ENCODE peak calls at places on chromosomes 5 and 9, in seven cellular contexts. One of them, this sample, is unnamed.

GRCh38 chr5:40150896-40151295 is 528.8 kb upstream of the PTGER4 start:
- DNase-seq in K562: no peak
- DNase-seq in WTC11: no peak
- DNase-seq in HEK293T: no peak
- DNase-seq in HCT116: no peak
- DNase-seq in GM12878: no peak
- DNase-seq in H1: no peak
- DNase-seq in this sample: no peak

GRCh38 chr9:764105-764524 is 77.4 kb upstream of the DMRT1 start:
- DNase-seq in K562: peak; percentile 48
- DNase-seq in HEK293T: peak; percentile 23
- DNase-seq in WTC11: peak; percentile 75
- DNase-seq in GM12878: no peak
- DNase-seq in H1: peak; percentile 67
- DNase-seq in HCT116: peak; percentile 90
- DNase-seq in this sample: peak; percentile 75

GRCh38 chr5:150320048-150320555 is 17.4 kb upstream of the ARSI start:
- DNase-seq in GM12878: no peak
- DNase-seq in K562: no peak
- DNase-seq in HCT116: no peak
- DNase-seq in H1: no peak
- DNase-seq in WTC11: no peak
- DNase-seq in HEK293T: no peak
- DNase-seq in this sample: no peak

GRCh38 chr5:150361301-150361700 is 3.8 kb downstream of the TCOF1 start:
- DNase-seq in HCT116: no peak
- DNase-seq in H1: no peak
- DNase-seq in K562: no peak
- DNase-seq in GM12878: peak; percentile 41
- DNase-seq in WTC11: no peak
- DNase-seq in HEK293T: no peak
- DNase-seq in this sample: no peak

GRCh38 chr9:91991621-91992435 is 41.8 kb upstream of the ROR2 start:
- DNase-seq in K562: no peak
- DNase-seq in H1: no peak
- DNase-seq in HEK293T: no peak
- DNase-seq in HCT116: no peak
- DNase-seq in WTC11: no peak
- DNase-seq in GM12878: no peak
- DNase-seq in this sample: no peak

GRCh38 chr9:93132287-93132927 is 1.6 kb downstream of the NINJ1 start:
- DNase-seq in WTC11: no peak
- DNase-seq in HEK293T: no peak
- DNase-seq in GM12878: no peak
- DNase-seq in K562: peak; percentile 35
- DNase-seq in H1: no peak
- DNase-seq in HCT116: no peak
- DNase-seq in this sample: no peak

GRCh38 chr9:8859416-8859815 is 1059.8 kb upstream of the DMAC1 start:
- DNase-seq in H1: no peak
- DNase-seq in HEK293T: no peak
- DNase-seq in HCT116: no peak
- DNase-seq in WTC11: no peak
- DNase-seq in GM12878: no peak
- DNase-seq in K562: no peak
- DNase-seq in this sample: no peak

GRCh38 chr9:6781476-6781875 is 23.7 kb downstream of the KDM4C start:
- DNase-seq in WTC11: no peak
- DNase-seq in HCT116: no peak
- DNase-seq in HEK293T: no peak
- DNase-seq in K562: no peak
- DNase-seq in H1: no peak
- DNase-seq in GM12878: no peak
- DNase-seq in this sample: peak; percentile 93

GRCh38 chr9:95552814-95553546 is 36.2 kb upstream of the PTCH1 start:
- DNase-seq in HCT116: no peak
- DNase-seq in GM12878: no peak
- DNase-seq in HEK293T: no peak
- DNase-seq in K562: peak; percentile 32
- DNase-seq in H1: peak; percentile 73
- DNase-seq in WTC11: peak; percentile 52
- DNase-seq in this sample: no peak

GRCh38 chr9:133148351-133149129 is 15.2 kb downstream of the GBGT1 start:
- DNase-seq in GM12878: no peak
- DNase-seq in HCT116: no peak
- DNase-seq in H1: no peak
- DNase-seq in WTC11: no peak
- DNase-seq in K562: no peak
- DNase-seq in HEK293T: no peak
- DNase-seq in this sample: no peak

GRCh38 chr5:168324864-168325615 is 33.6 kb downstream of the WWC1 start:
- DNase-seq in WTC11: no peak
- DNase-seq in HCT116: peak; percentile 62
- DNase-seq in K562: no peak
- DNase-seq in H1: no peak
- DNase-seq in GM12878: no peak
- DNase-seq in HEK293T: no peak
- DNase-seq in this sample: peak; percentile 10

GRCh38 chr9:21153688-21154608 is 12.3 kb upstream of the IFNW1 start:
- DNase-seq in H1: no peak
- DNase-seq in HCT116: peak; percentile 51
- DNase-seq in GM12878: no peak
- DNase-seq in HEK293T: peak; percentile 55
- DNase-seq in K562: no peak
- DNase-seq in WTC11: no peak
- DNase-seq in this sample: no peak

GRCh38 chr5:42858031-42858643 is 46.4 kb upstream of the SELENOP start:
- DNase-seq in H1: no peak
- DNase-seq in WTC11: no peak
- DNase-seq in GM12878: no peak
- DNase-seq in HEK293T: no peak
- DNase-seq in K562: no peak
- DNase-seq in HCT116: no peak
- DNase-seq in this sample: no peak

GRCh38 chr9:81613002-81613750 is 76.2 kb downstream of the TLE1 start:
- DNase-seq in HCT116: no peak
- DNase-seq in GM12878: no peak
- DNase-seq in K562: no peak
- DNase-seq in WTC11: no peak
- DNase-seq in H1: no peak
- DNase-seq in HEK293T: no peak
- DNase-seq in this sample: no peak

GRCh38 chr9:75085640-75086039 is 2.3 kb downstream of the NMRK1 start:
- DNase-seq in WTC11: no peak
- DNase-seq in GM12878: no peak
- DNase-seq in HEK293T: no peak
- DNase-seq in K562: no peak
- DNase-seq in H1: no peak
- DNase-seq in HCT116: no peak
- DNase-seq in this sample: no peak

GRCh38 chr5:57176350-57176857 is 2.5 kb downstream of the GPBP1 start:
- DNase-seq in HCT116: no peak
- DNase-seq in K562: no peak
- DNase-seq in H1: no peak
- DNase-seq in GM12878: no peak
- DNase-seq in WTC11: no peak
- DNase-seq in HEK293T: no peak
- DNase-seq in this sample: no peak

GRCh38 chr5:16547200-16547842 is 69.5 kb downstream of the RETREG1 start:
- DNase-seq in HCT116: no peak
- DNase-seq in HEK293T: no peak
- DNase-seq in GM12878: no peak
- DNase-seq in WTC11: no peak
- DNase-seq in K562: no peak
- DNase-seq in H1: no peak
- DNase-seq in this sample: no peak

GRCh38 chr9:5892456-5893133 is 1.9 kb downstream of the MLANA start:
- DNase-seq in HEK293T: no peak
- DNase-seq in HCT116: no peak
- DNase-seq in H1: no peak
- DNase-seq in K562: no peak
- DNase-seq in WTC11: no peak
- DNase-seq in GM12878: no peak
- DNase-seq in this sample: no peak

GRCh38 chr9:119453980-119454379 is 84.7 kb upstream of the BRINP1 start:
- DNase-seq in K562: no peak
- DNase-seq in GM12878: no peak
- DNase-seq in HEK293T: no peak
- DNase-seq in WTC11: no peak
- DNase-seq in HCT116: no peak
- DNase-seq in H1: no peak
- DNase-seq in this sample: no peak

GRCh38 chr9:130406278-130406895 is 38.4 kb upstream of the ASS1 start:
- DNase-seq in H1: no peak
- DNase-seq in WTC11: no peak
- DNase-seq in K562: no peak
- DNase-seq in HEK293T: no peak
- DNase-seq in HCT116: no peak
- DNase-seq in GM12878: no peak
- DNase-seq in this sample: no peak

GRCh38 chr5:71924980-71925379 is 182.3 kb upstream of the MAP1B start:
- DNase-seq in K562: no peak
- DNase-seq in H1: no peak
- DNase-seq in GM12878: no peak
- DNase-seq in HCT116: no peak
- DNase-seq in WTC11: no peak
- DNase-seq in HEK293T: no peak
- DNase-seq in this sample: no peak
- TF ChIP-seq SP1 in K562: no peak
- TF ChIP-seq SP1 in H1: no peak
- TF ChIP-seq SP1 in GM12878: no peak
- TF ChIP-seq SP1 in HCT116: no peak
- TF ChIP-seq SP1 in WTC11: no peak
- TF ChIP-seq SP1 in HEK293T: no peak
- TF ChIP-seq SP1 in this sample: no peak

DNA sequence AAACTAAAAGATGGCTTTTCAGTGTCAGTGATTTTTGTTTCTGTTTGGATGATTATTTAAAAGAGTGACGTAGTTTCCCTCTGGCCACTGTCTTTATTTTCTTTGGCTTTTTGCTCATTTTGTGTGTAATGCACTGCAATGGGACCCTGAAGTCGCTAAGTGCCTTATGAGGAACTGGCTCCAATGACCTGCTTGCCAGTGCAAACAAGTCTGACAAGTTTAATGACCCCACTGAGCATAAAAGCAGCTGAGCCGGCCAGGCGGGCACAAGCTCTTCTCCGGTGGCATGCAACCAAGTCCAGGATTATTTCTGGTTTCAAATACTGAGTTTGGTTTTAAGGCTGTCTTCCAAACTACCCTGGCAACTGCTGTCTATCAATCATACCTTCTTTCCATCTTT is 15.6 kb upstream of the GNA14 start:
- DNase-seq in K562: no peak
- DNase-seq in HCT116: no peak
- DNase-seq in GM12878: no peak
- DNase-seq in H1: no peak
- DNase-seq in WTC11: no peak
- DNase-seq in HEK293T: no peak
- DNase-seq in this sample: no peak
- TF ChIP-seq SP1 in K562: no peak
- TF ChIP-seq SP1 in HCT116: no peak
- TF ChIP-seq SP1 in GM12878: no peak
- TF ChIP-seq SP1 in H1: no peak
- TF ChIP-seq SP1 in WTC11: no peak
- TF ChIP-seq SP1 in HEK293T: no peak
- TF ChIP-seq SP1 in this sample: no peak

GRCh38 chr5:474826-475661 is 32.1 kb downstream of the EXOC3 start:
- DNase-seq in H1: no peak
- DNase-seq in HEK293T: no peak
- DNase-seq in GM12878: no peak
- DNase-seq in K562: no peak
- DNase-seq in HCT116: no peak
- DNase-seq in WTC11: peak; percentile 24
- DNase-seq in this sample: no peak
- TF ChIP-seq SP1 in H1: no peak
- TF ChIP-seq SP1 in HEK293T: no peak
- TF ChIP-seq SP1 in GM12878: no peak
- TF ChIP-seq SP1 in K562: no peak
- TF ChIP-seq SP1 in HCT116: no peak
- TF ChIP-seq SP1 in WTC11: no peak
- TF ChIP-seq SP1 in this sample: no peak

GRCh38 chr5:112737472-112738179 is at the start of gene APC:
- DNase-seq in GM12878: peak; percentile 46
- DNase-seq in H1: peak; percentile 63
- DNase-seq in HCT116: peak; percentile 61
- DNase-seq in WTC11: peak; percentile 92
- DNase-seq in K562: peak; percentile 93
- DNase-seq in HEK293T: peak; percentile 86
- DNase-seq in this sample: peak; percentile 54

GRCh38 chr5:112737088-112737471 is 605 bp upstream of the APC start:
- DNase-seq in GM12878: no peak
- DNase-seq in K562: no peak
- DNase-seq in H1: no peak
- DNase-seq in HEK293T: no peak
- DNase-seq in HCT116: no peak
- DNase-seq in WTC11: no peak
- DNase-seq in this sample: no peak

GRCh38 chr5:112734597-112734996 is 3.1 kb upstream of the APC start:
- DNase-seq in K562: no peak
- DNase-seq in HEK293T: no peak
- DNase-seq in WTC11: no peak
- DNase-seq in H1: no peak
- DNase-seq in HCT116: no peak
- DNase-seq in GM12878: no peak
- DNase-seq in this sample: no peak

GRCh38 chr5:112735702-112736101 is 2.0 kb upstream of the APC start:
- DNase-seq in HEK293T: no peak
- DNase-seq in GM12878: no peak
- DNase-seq in HCT116: no peak
- DNase-seq in K562: no peak
- DNase-seq in WTC11: no peak
- DNase-seq in H1: no peak
- DNase-seq in this sample: no peak

DNA sequence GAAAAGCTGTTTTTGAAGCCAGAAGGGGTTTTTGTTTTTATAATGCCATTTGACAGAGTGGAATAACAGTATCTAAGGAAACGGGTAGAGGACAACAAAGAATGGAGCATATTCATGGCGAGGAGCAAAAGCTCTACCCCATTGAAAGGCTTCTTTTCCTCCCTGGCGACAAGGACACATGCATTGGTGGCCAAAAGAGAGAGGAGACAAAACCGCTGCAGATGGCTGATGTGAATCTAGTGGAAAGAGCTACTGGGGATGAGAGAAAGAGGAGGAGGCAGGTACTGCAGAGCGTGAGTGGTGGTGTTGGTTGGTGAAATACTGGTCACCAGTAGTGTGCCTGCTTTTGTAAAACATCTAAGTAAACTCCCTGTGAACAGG is 485 bp downstream of the APC start:
- DNase-seq in H1: no peak
- DNase-seq in HEK293T: peak; percentile 17
- DNase-seq in HCT116: no peak
- DNase-seq in K562: peak; percentile 20
- DNase-seq in GM12878: no peak
- DNase-seq in WTC11: no peak
- DNase-seq in this sample: no peak
- TF ChIP-seq SP1 in H1: no peak
- TF ChIP-seq SP1 in HEK293T: no peak
- TF ChIP-seq SP1 in HCT116: no peak
- TF ChIP-seq SP1 in K562: no peak
- TF ChIP-seq SP1 in GM12878: no peak
- TF ChIP-seq SP1 in WTC11: no peak
- TF ChIP-seq SP1 in this sample: no peak

This sample was measured in HepG2.